ENCODE peak calls at places on chromosomes 3 and 15, in seven cellular contexts. R is H9, I is IMR-90, C is neuronal stem cell, P is H1, Q is mesendoderm, V is trophoblast cell. Y is an unnamed sample.
A peak's percentile ranks its signal among the peaks of the same experiment; 100 is the strongest.

GRCh38 chr3:149511040-149511626 is 36.6 kb downstream of the TM4SF4 start:
- DNase-seq in R (no peak), I (no peak), C (no peak), P (no peak), Q (no peak), V (no peak), Y (no peak)

GRCh38 chr15:36177590-36178281 is 401.7 kb upstream of the CDIN1 start:
- DNase-seq in R (no peak), I (peak; percentile 43), C (no peak), P (no peak), Q (no peak), V (no peak), Y (peak; percentile 52)

GRCh38 chr3:139122221-139122581 is 77.5 kb upstream of the PRR23C start:
- DNase-seq in R (no peak), I (peak; percentile 76), C (no peak), P (peak; percentile 23), Q (no peak), V (no peak), Y (no peak)

GRCh38 chr3:180646187-180646790 is 33.0 kb downstream of the CCDC39 start:
- DNase-seq in R (no peak), I (no peak), C (no peak), P (no peak), Q (peak; percentile 25), V (no peak), Y (no peak)

GRCh38 chr15:63764912-63765311 is 68.8 kb downstream of the HERC1 start:
- DNase-seq in R (no peak), I (no peak), C (no peak), P (no peak), Q (no peak), V (no peak), Y (no peak)

GRCh38 chr3:139561428-139561827 is 21.9 kb upstream of the RBP1 start:
- DNase-seq in R (no peak), I (no peak), C (no peak), P (no peak), Q (no peak), V (no peak), Y (no peak)

GRCh38 chr3:136659253-136659652 is 92.9 kb downstream of the STAG1 start:
- DNase-seq in R (no peak), I (peak; percentile 87), C (peak; percentile 26), P (no peak), Q (peak; percentile 78), V (no peak), Y (peak; percentile 65)

GRCh38 chr3:180617049-180617448 is 15.1 kb downstream of the TTC14 start:
- DNase-seq in R (no peak), I (no peak), C (no peak), P (no peak), Q (no peak), V (no peak), Y (peak; percentile 25)

GRCh38 chr3:11272913-11273574 is 847 bp downstream of the ATG7 start:
- DNase-seq in R (no peak), I (no peak), C (no peak), P (no peak), Q (peak; percentile 6), V (no peak), Y (peak; percentile 46)

GRCh38 chr3:55875137-55875536 is 388.0 kb upstream of the WNT5A start:
- DNase-seq in R (no peak), I (peak; percentile 18), C (no peak), P (no peak), Q (no peak), V (peak; percentile 58), Y (no peak)

GRCh38 chr3:178583963-178584575 is 47.8 kb downstream of the KCNMB2 start:
- DNase-seq in R (no peak), I (no peak), C (no peak), P (no peak), Q (no peak), V (no peak), Y (no peak)

GRCh38 chr15:76961277-76962010 is 29.9 kb downstream of the RCN2 start:
- DNase-seq in R (no peak), I (no peak), C (no peak), P (no peak), Q (peak; percentile 28), V (no peak), Y (no peak)

GRCh38 chr3:111802700-111803099 is 56.4 kb upstream of the PHLDB2 start:
- DNase-seq in R (no peak), I (no peak), C (no peak), P (no peak), Q (no peak), V (no peak), Y (no peak)
- H3K9ac ChIP-seq in R (no peak overlapping the region), I (no peak overlapping the region), C (no peak overlapping the region), P (no peak overlapping the region), Q (no peak overlapping the region), V (no peak overlapping the region), Y (peak overlapping the region; percentile 86)

DNA sequence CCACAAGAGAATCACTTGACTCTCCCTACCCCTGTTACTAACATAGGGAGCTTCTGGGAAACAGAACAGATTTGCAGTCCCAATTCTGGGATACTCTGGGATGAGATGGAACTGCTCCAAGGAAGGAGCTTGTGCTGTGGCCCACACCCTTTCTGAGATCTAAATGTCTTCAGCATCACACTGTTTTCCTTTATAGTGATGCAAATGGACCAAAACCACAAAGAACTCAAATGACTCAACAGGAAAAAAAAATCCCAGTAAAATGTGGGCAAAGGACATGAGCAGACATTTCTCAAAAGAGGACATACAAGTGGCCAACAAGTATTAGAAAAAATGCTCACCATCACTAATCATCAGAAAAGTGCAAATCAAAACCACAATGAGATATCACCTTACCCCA is 155.6 kb downstream of the NECTIN3 start:
- DNase-seq in R (no peak), I (peak; percentile 69), C (no peak), P (no peak), Q (no peak), V (no peak), Y (peak; percentile 37)
- H4K8ac ChIP-seq in R (no peak overlapping the region), I (no peak overlapping the region), C (no peak overlapping the region), P (no peak overlapping the region), Q (no peak overlapping the region), V (no peak overlapping the region), Y (no peak overlapping the region)

GRCh38 chr3:98978068-98978811 is 76.7 kb upstream of the DCBLD2 start:
- DNase-seq in R (no peak), I (no peak), C (no peak), P (no peak), Q (no peak), V (no peak), Y (no peak)

GRCh38 chr3:98980915-98981596 is 79.6 kb upstream of the DCBLD2 start:
- DNase-seq in R (no peak), I (peak; percentile 91), C (no peak), P (no peak), Q (peak; percentile 63), V (no peak), Y (peak; percentile 82)

GRCh38 chr3:98979296-98979695 is 77.8 kb upstream of the DCBLD2 start:
- DNase-seq in R (no peak), I (no peak), C (no peak), P (no peak), Q (no peak), V (no peak), Y (no peak)

GRCh38 chr3:98974442-98974841 is 72.9 kb upstream of the DCBLD2 start:
- DNase-seq in R (no peak), I (no peak), C (no peak), P (no peak), Q (no peak), V (no peak), Y (no peak)

GRCh38 chr3:98977520-98977919 is 76.0 kb upstream of the DCBLD2 start:
- DNase-seq in R (no peak), I (peak; percentile 91), C (no peak), P (no peak), Q (no peak), V (no peak), Y (peak; percentile 75)
- H3K4me2 ChIP-seq in R (no peak overlapping the region), I (peak overlapping the region; percentile 31), C (no peak overlapping the region), P (no peak overlapping the region), Q (no peak overlapping the region), V (no peak overlapping the region), Y (no peak overlapping the region)

GRCh38 chr3:153746211-153746610 is 375.0 kb upstream of the ARHGEF26 start:
- DNase-seq in R (no peak), I (no peak), C (no peak), P (no peak), Q (no peak), V (no peak), Y (no peak)
- H3K9ac ChIP-seq in R (no peak overlapping the region), I (no peak overlapping the region), C (no peak overlapping the region), P (no peak overlapping the region), Q (no peak overlapping the region), V (no peak overlapping the region), Y (no peak overlapping the region)

GRCh38 chr3:27415202-27415601 is 46.0 kb upstream of the NEK10 start:
- DNase-seq in R (no peak), I (no peak), C (no peak), P (no peak), Q (no peak), V (no peak), Y (no peak)
- H4K8ac ChIP-seq in R (no peak overlapping the region), I (no peak overlapping the region), C (no peak overlapping the region), P (no peak overlapping the region), Q (no peak overlapping the region), V (no peak overlapping the region), Y (no peak overlapping the region)

GRCh38 chr3:32996046-32996754 is 44.8 kb downstream of the CCR4 start:
- DNase-seq in R (no peak), I (no peak), C (no peak), P (no peak), Q (no peak), V (no peak), Y (no peak)

GRCh38 chr3:33001889-33002288 is 50.4 kb downstream of the CCR4 start:
- DNase-seq in R (no peak), I (no peak), C (no peak), P (no peak), Q (no peak), V (no peak), Y (peak; percentile 19)

GRCh38 chr3:32996755-32997091 is 45.3 kb downstream of the CCR4 start:
- DNase-seq in R (no peak), I (no peak), C (no peak), P (no peak), Q (peak; percentile 29), V (no peak), Y (no peak)

GRCh38 chr3:33000698-33001385 is 49.4 kb downstream of the CCR4 start:
- DNase-seq in R (no peak), I (no peak), C (no peak), P (no peak), Q (no peak), V (no peak), Y (no peak)

GRCh38 chr3:32998631-32999451 is 47.4 kb downstream of the CCR4 start:
- DNase-seq in R (no peak), I (no peak), C (no peak), P (no peak), Q (no peak), V (no peak), Y (no peak)
- H3K4me2 ChIP-seq in R (no peak overlapping the region), I (no peak overlapping the region), C (no peak overlapping the region), P (no peak overlapping the region), Q (no peak overlapping the region), V (no peak overlapping the region), Y (no peak overlapping the region)

Y was measured in mesenchymal stem cell.